ENCODE peak calls at places on chromosomes 1 and 21, in four cellular contexts. F is lower lobe of right lung, S is adipocyte, Z is right cardiac atrium. Y is an unnamed sample.
A peak's percentile ranks its signal among the peaks of the same experiment; 100 is the strongest.

GRCh38 chr1:210293191-210293607 is 35.5 kb upstream of the HHAT start:
- DNase-seq in F (peak; percentile 48), S (peak; percentile 90), Z (peak; percentile 94), Y (peak; percentile 95)

GRCh38 chr21:32233055-32233546 is 45.7 kb downstream of the MIS18A start:
- DNase-seq in F (no peak), S (no peak), Z (no peak), Y (no peak)

GRCh38 chr21:38839683-38840286 is 34.1 kb downstream of the ETS2 start:
- DNase-seq in F (no peak), S (peak; percentile 95), Z (no peak), Y (peak; percentile 77)

GRCh38 chr1:214004014-214004413 is 16.2 kb downstream of the PROX1 start:
- DNase-seq in F (no peak), S (no peak), Z (no peak), Y (no peak)

GRCh38 chr1:235648954-235649721 is 446 bp downstream of the GNG4 start:
- DNase-seq in F (peak; percentile 70), S (peak; percentile 87), Z (peak; percentile 70), Y (peak; percentile 41)

GRCh38 chr1:226975909-226976670 is 36.0 kb downstream of the COQ8A start:
- DNase-seq in F (no peak), S (no peak), Z (no peak), Y (no peak)

GRCh38 chr1:51168266-51168845 is 66.3 kb downstream of the C1orf185 start:
- DNase-seq in F (no peak), S (peak; percentile 36), Z (no peak), Y (no peak)

GRCh38 chr1:39539252-39539790 is 37.3 kb downstream of the PABPC4 start:
- DNase-seq in F (peak; percentile 63), S (peak; percentile 89), Z (peak; percentile 84), Y (peak; percentile 49)

GRCh38 chr1:62908168-62908567 is 124.2 kb downstream of the ATG4C start:
- DNase-seq in F (no peak), S (no peak), Z (no peak), Y (no peak)

GRCh38 chr21:43806017-43806710 is 16.8 kb downstream of the RRP1 start:
- DNase-seq in F (no peak), S (no peak), Z (peak; percentile 6), Y (no peak)

GRCh38 chr1:91804546-91805023 is 81.4 kb downstream of the TGFBR3 start:
- DNase-seq in F (no peak), S (no peak), Z (no peak), Y (no peak)

GRCh38 chr1:207860531-207860930 is 50.4 kb downstream of the CD34 start:
- DNase-seq in F (no peak), S (no peak), Z (no peak), Y (no peak)

GRCh38 chr1:206471415-206471801 is 1.1 kb downstream of the IKBKE start:
- DNase-seq in F (no peak), S (no peak), Z (no peak), Y (no peak)

GRCh38 chr1:12380316-12381249 is 150.8 kb downstream of the VPS13D start:
- DNase-seq in F (no peak), S (peak; percentile 71), Z (no peak), Y (no peak)

GRCh38 chr21:38824124-38824822 is 18.5 kb downstream of the ETS2 start:
- DNase-seq in F (no peak), S (peak; percentile 52), Z (no peak), Y (no peak)

GRCh38 chr1:199959033-199959774 is 68.3 kb upstream of the NR5A2 start:
- DNase-seq in F (no peak), S (no peak), Z (no peak), Y (no peak)

GRCh38 chr1:15171271-15171908 is 17.8 kb downstream of the TMEM51 start:
- DNase-seq in F (no peak), S (no peak), Z (no peak), Y (no peak)

GRCh38 chr1:178650950-178651461 is 74.0 kb upstream of the RALGPS2 start:
- DNase-seq in F (no peak), S (peak; percentile 20), Z (no peak), Y (peak; percentile 48)

GRCh38 chr1:16628361-16629111 is 15.2 kb upstream of the NBPF1 start:
- DNase-seq in F (peak; percentile 52), S (no peak), Z (peak; percentile 56), Y (no peak)

GRCh38 chr1:25973610-25974355 is 24.1 kb downstream of the PAFAH2 start:
- DNase-seq in F (no peak), S (no peak), Z (no peak), Y (no peak)

GRCh38 chr1:223776826-223777454 is 64.6 kb downstream of the CAPN2 start:
- DNase-seq in F (no peak), S (no peak), Z (no peak), Y (no peak)

GRCh38 chr1:21618059-21618458 is 51.1 kb downstream of the RAP1GAP start:
- DNase-seq in F (no peak), S (no peak), Z (no peak), Y (no peak)

GRCh38 chr1:63555480-63555879 is 32.2 kb downstream of the EFCAB7 start:
- DNase-seq in F (no peak), S (no peak), Z (no peak), Y (no peak)

GRCh38 chr1:92749024-92749634 is 35.8 kb downstream of the EVI5 start:
- DNase-seq in F (no peak), S (peak; percentile 61), Z (no peak), Y (peak; percentile 39)

GRCh38 chr1:183363967-183364366 is 54.2 kb downstream of the NMNAT2 start:
- DNase-seq in F (no peak), S (no peak), Z (no peak), Y (no peak)

GRCh38 chr1:225987491-225988316 is 11.4 kb downstream of the SDE2 start:
- DNase-seq in F (no peak), S (peak; percentile 81), Z (no peak), Y (no peak)

GRCh38 chr1:168321945-168322344 is 41.3 kb downstream of the TBX19 start:
- DNase-seq in F (no peak), S (peak; percentile 40), Z (no peak), Y (no peak)

GRCh38 chr1:65250826-65251225 is 58.5 kb upstream of the DNAJC6 start:
- DNase-seq in F (no peak), S (no peak), Z (no peak), Y (no peak)

GRCh38 chr1:125066385-125066784 is 3881.6 kb downstream of the SRGAP2C start:
- DNase-seq in F (no peak), S (no peak), Z (no peak), Y (no peak)

GRCh38 chr1:125064481-125064880 is 3879.7 kb downstream of the SRGAP2C start:
- DNase-seq in F (no peak), S (no peak), Z (no peak), Y (no peak)

GRCh38 chr1:125065821-125066180 is 3881.0 kb downstream of the SRGAP2C start:
- DNase-seq in F (no peak), S (no peak), Z (no peak), Y (no peak)

GRCh38 chr1:125065092-125065820 is 3880.5 kb downstream of the SRGAP2C start:
- DNase-seq in F (no peak), S (no peak), Z (no peak), Y (no peak)
- H3K9me3 ChIP-seq in F (peaks cover 20% of the 10 kb centered on the region), S (peaks cover 11% of the 10 kb centered on the region), Z (no peaks in the 10 kb centered on the region), Y (peaks cover 3% of the 10 kb centered on the region)

GRCh38 chr1:245348626-245349025 is 193.8 kb downstream of the KIF26B start:
- DNase-seq in F (no peak), S (no peak), Z (no peak), Y (no peak)
- H3K9me3 ChIP-seq in F (no peaks in the 10 kb centered on the region), S (no peaks in the 10 kb centered on the region), Z (no peaks in the 10 kb centered on the region), Y (no peaks in the 10 kb centered on the region)

GRCh38 chr1:152110860-152111514 is 4.3 kb downstream of the TCHH start:
- DNase-seq in F (peak; percentile 53), S (peak; percentile 58), Z (peak; percentile 56), Y (peak; percentile 68)
- H3K9me3 ChIP-seq in F (peaks cover 7% of the 10 kb centered on the region), S (peaks cover 14% of the 10 kb centered on the region), Z (peaks cover 2% of the 10 kb centered on the region), Y (peaks cover 11% of the 10 kb centered on the region)

GRCh38 chr1:180382326-180383115 is 119.9 kb downstream of the ACBD6 start:
- DNase-seq in F (no peak), S (peak; percentile 14), Z (no peak), Y (no peak)

GRCh38 chr1:180387413-180387812 is 115.0 kb downstream of the ACBD6 start:
- DNase-seq in F (no peak), S (no peak), Z (no peak), Y (no peak)

GRCh38 chr1:180384606-180385005 is 117.8 kb downstream of the ACBD6 start:
- DNase-seq in F (no peak), S (no peak), Z (no peak), Y (no peak)

GRCh38 chr1:180386740-180387367 is 115.5 kb downstream of the ACBD6 start:
- DNase-seq in F (no peak), S (no peak), Z (no peak), Y (no peak)

GRCh38 chr1:180385144-180385543 is 117.2 kb downstream of the ACBD6 start:
- DNase-seq in F (no peak), S (no peak), Z (no peak), Y (no peak)
- H3K9me3 ChIP-seq in F (peaks cover 42% of the 10 kb centered on the region), S (peaks cover 23% of the 10 kb centered on the region), Z (no peaks in the 10 kb centered on the region), Y (peaks cover 44% of the 10 kb centered on the region)

GRCh38 chr1:3032371-3032862 is 11.2 kb downstream of the ACTRT2 start:
- DNase-seq in F (no peak), S (no peak), Z (peak; percentile 46), Y (no peak)
- H3K9me3 ChIP-seq in F (no peaks in the 10 kb centered on the region), S (no peaks in the 10 kb centered on the region), Z (no peaks in the 10 kb centered on the region), Y (no peaks in the 10 kb centered on the region)

GRCh38 chr1:174535207-174535606 is 87.4 kb downstream of the GPR52 start:
- DNase-seq in F (no peak), S (peak; percentile 7), Z (no peak), Y (no peak)
- H3K9me3 ChIP-seq in F (peaks cover 20% of the 10 kb centered on the region), S (peaks cover 11% of the 10 kb centered on the region), Z (peaks cover 2% of the 10 kb centered on the region), Y (no peaks in the 10 kb centered on the region)

DNA sequence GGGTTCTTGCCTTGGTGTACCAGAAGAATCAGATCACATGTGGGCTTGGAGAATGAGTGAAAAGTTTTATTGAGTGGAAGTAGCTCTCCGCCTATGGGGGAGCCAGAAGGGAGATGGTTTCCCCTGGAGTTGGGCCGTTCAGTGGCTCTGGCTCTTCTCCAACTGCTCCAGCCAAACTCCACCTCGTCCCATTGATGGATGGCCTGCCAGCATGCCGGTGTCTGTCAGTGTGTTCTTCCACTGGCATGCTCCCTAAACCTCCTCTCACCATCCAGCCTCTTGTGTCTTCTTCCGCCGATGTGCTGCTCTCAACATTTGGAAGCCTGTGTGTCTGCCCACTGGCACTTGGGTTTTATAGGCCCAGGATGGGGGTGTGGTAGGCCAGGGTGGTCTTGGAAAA is 119.4 kb downstream of the MAP3K21 start:
- DNase-seq in F (no peak), S (no peak), Z (no peak), Y (no peak)
- H3K9me3 ChIP-seq in F (no peaks in the 10 kb centered on the region), S (no peaks in the 10 kb centered on the region), Z (no peaks in the 10 kb centered on the region), Y (no peaks in the 10 kb centered on the region)